ENCODE peak calls at places on chromosomes 12 and 14, in four cellular contexts. O is fibroblast of the aortic adventitia, M is CMK, K is AG08395. N is an unnamed sample.

GRCh38 chr12:85191-85666 is 18.7 kb downstream of the IQSEC3 start:
- DNase-seq in O (no peak), M (no peak), K (no peak), N (no peak)

GRCh38 chr12:103392722-103393121 is 103.0 kb downstream of the C12orf42 start:
- DNase-seq in O (no peak), M (no peak), K (no peak), N (no peak)

GRCh38 chr12:15151141-15152091 is 69.8 kb downstream of the RERG start:
- DNase-seq in O (peak), M (no peak), K (peak), N (peak)

GRCh38 chr12:67039995-67040860 is 228.9 kb upstream of the CAND1 start:
- DNase-seq in O (no peak), M (no peak), K (no peak), N (no peak)

GRCh38 chr12:59928416-59928815 is 332.6 kb downstream of the SLC16A7 start:
- DNase-seq in O (no peak), M (no peak), K (no peak), N (peak)

GRCh38 chr12:106893451-106893850 is 62.3 kb upstream of the TMEM263 start:
- DNase-seq in O (no peak), M (no peak), K (no peak), N (peak)

GRCh38 chr12:7934153-7934552 is 1.8 kb downstream of the SLC2A3 start:
- DNase-seq in O (no peak), M (peak), K (no peak), N (no peak)

GRCh38 chr12:105921872-105922669 is 216.7 kb downstream of the NUAK1 start:
- DNase-seq in O (peak), M (no peak), K (no peak), N (peak)

GRCh38 chr12:54337854-54338650 is 13.1 kb downstream of the COPZ1 start:
- DNase-seq in O (peak), M (no peak), K (no peak), N (peak)

GRCh38 chr14:92950773-92951172 is 27.8 kb downstream of the CHGA start:
- DNase-seq in O (no peak), M (no peak), K (no peak), N (peak)

GRCh38 chr12:103928736-103929050 is 1.5 kb upstream of the HSP90B1 start:
- DNase-seq in O (no peak), M (no peak), K (no peak), N (no peak)

GRCh38 chr12:93050026-93050747 is 121.1 kb upstream of the EEA1 start:
- DNase-seq in O (peak), M (no peak), K (peak), N (peak)

GRCh38 chr14:89406941-89407340 is 10.1 kb downstream of the FOXN3 start:
- DNase-seq in O (peak), M (no peak), K (no peak), N (peak)

GRCh38 chr12:103901518-103902173 is 28.6 kb upstream of the HSP90B1 start:
- DNase-seq in O (no peak), M (no peak), K (no peak), N (no peak)

GRCh38 chr12:58969227-58969626 is 48.9 kb upstream of the LRIG3 start:
- DNase-seq in O (no peak), M (no peak), K (no peak), N (no peak)

GRCh38 chr12:105510526-105510925 is 180.0 kb downstream of the C12orf75 start:
- DNase-seq in O (no peak), M (no peak), K (no peak), N (no peak)

GRCh38 chr14:68297871-68298468 is 478.4 kb downstream of the RAD51B start:
- DNase-seq in O (peak), M (no peak), K (peak), N (peak)

GRCh38 chr12:105319691-105320209 is 10.7 kb upstream of the C12orf75 start:
- DNase-seq in O (no peak), M (no peak), K (no peak), N (no peak)

GRCh38 chr12:93938921-93939320 is 209.5 kb upstream of the PLXNC1 start:
- DNase-seq in O (peak), M (no peak), K (peak), N (no peak)

GRCh38 chr14:22422238-22422637 is 166.8 kb downstream of the DAD1 start:
- DNase-seq in O (no peak), M (no peak), K (no peak), N (no peak)